ENCODE peak calls at places on chromosomes 7 and 10, in seven cellular contexts. H is HCT116, X is NCI-H526, L is heart left ventricle, B is mammary epithelial cell, P is foreskin fibroblast, Y is tibial artery. F is an unnamed sample.

GRCh38 chr10:131912620-131913019 is 11.8 kb downstream of the PPP2R2D start:
- DNase-seq in H (no peak), X (no peak), L (no peak), B (no peak), P (no peak), Y (peak), F (no peak)

GRCh38 chr10:111091833-111092232 is 15.0 kb downstream of the ADRA2A start:
- DNase-seq in H (no peak), X (no peak), L (no peak), B (no peak), P (no peak), Y (no peak), F (no peak)

GRCh38 chr7:3439333-3440030 is 138.4 kb downstream of the SDK1 start:
- DNase-seq in H (no peak), X (no peak), L (no peak), B (peak), P (peak), Y (no peak), F (no peak)

GRCh38 chr10:132198068-132198370 is 11.3 kb downstream of the DPYSL4 start:
- DNase-seq in H (no peak), X (no peak), L (peak), B (no peak), P (no peak), Y (no peak), F (no peak)

GRCh38 chr7:116674508-116675173 is 2.6 kb downstream of the MET start:
- DNase-seq in H (no peak), X (no peak), L (no peak), B (peak), P (no peak), Y (no peak), F (no peak)

GRCh38 chr10:126904807-126905686 is at the start of gene DOCK1:
- DNase-seq in H (peak), X (no peak), L (peak), B (peak), P (peak), Y (peak), F (no peak)

GRCh38 chr10:96387601-96388000 is 28.8 kb upstream of the OPALIN start:
- DNase-seq in H (no peak), X (no peak), L (no peak), B (no peak), P (no peak), Y (no peak), F (no peak)

GRCh38 chr10:131860806-131861440 is 39.9 kb upstream of the PPP2R2D start:
- DNase-seq in H (no peak), X (no peak), L (no peak), B (no peak), P (no peak), Y (peak), F (no peak)

GRCh38 chr10:5552376-5553321 is 27.9 kb downstream of the CALML3 start:
- DNase-seq in H (no peak), X (no peak), L (no peak), B (no peak), P (no peak), Y (peak), F (no peak)

GRCh38 chr10:44347609-44348400 is 37.1 kb downstream of the CXCL12 start:
- DNase-seq in H (no peak), X (no peak), L (no peak), B (no peak), P (no peak), Y (no peak), F (no peak)

GRCh38 chr7:30164567-30164966 is 29.8 kb downstream of the MTURN start:
- DNase-seq in H (peak), X (peak), L (no peak), B (peak), P (peak), Y (no peak), F (no peak)

GRCh38 chr7:16817536-16817935 is 12.7 kb upstream of the AGR2 start:
- DNase-seq in H (no peak), X (no peak), L (no peak), B (peak), P (peak), Y (no peak), F (no peak)

GRCh38 chr10:11023009-11023408 is 5.3 kb downstream of the CELF2 start:
- DNase-seq in H (no peak), X (no peak), L (no peak), B (no peak), P (no peak), Y (no peak), F (no peak)

GRCh38 chr7:75993689-75994387 is 557 bp downstream of the TMEM120A start:
- DNase-seq in H (no peak), X (no peak), L (peak), B (peak), P (peak), Y (peak), F (no peak)

GRCh38 chr7:137717811-137718271 is 128.9 kb downstream of the DGKI start:
- DNase-seq in H (no peak), X (no peak), L (peak), B (no peak), P (no peak), Y (no peak), F (no peak)

GRCh38 chr10:98168147-98168546 is 33.7 kb downstream of the R3HCC1L start:
- DNase-seq in H (no peak), X (no peak), L (no peak), B (no peak), P (no peak), Y (no peak), F (no peak)

GRCh38 chr7:131738066-131738465 is 181.6 kb upstream of the PODXL start:
- DNase-seq in H (no peak), X (no peak), L (no peak), B (no peak), P (no peak), Y (no peak), F (no peak)

GRCh38 chr7:96311967-96312366 is 9.9 kb downstream of the SLC25A13 start:
- DNase-seq in H (no peak), X (no peak), L (peak), B (peak), P (no peak), Y (no peak), F (no peak)

GRCh38 chr7:29877196-29877595 is 70.9 kb downstream of the WIPF3 start:
- DNase-seq in H (no peak), X (peak), L (no peak), B (peak), P (no peak), Y (no peak), F (no peak)

GRCh38 chr10:22779331-22780019 is 65.1 kb upstream of the PIP4K2A start:
- DNase-seq in H (no peak), X (no peak), L (no peak), B (no peak), P (no peak), Y (no peak), F (no peak)

GRCh38 chr7:2864999-2865670 is 21.0 kb upstream of the GNA12 start:
- DNase-seq in H (peak), X (peak), L (peak), B (peak), P (peak), Y (peak), F (peak)

GRCh38 chr10:10092581-10092980 is 925.1 kb upstream of the CELF2 start:
- DNase-seq in H (no peak), X (no peak), L (peak), B (no peak), P (no peak), Y (no peak), F (no peak)

GRCh38 chr10:7789390-7789789 is 1.4 kb downstream of the ATP5F1C start:
- DNase-seq in H (no peak), X (no peak), L (peak), B (peak), P (no peak), Y (no peak), F (no peak)

GRCh38 chr10:68562666-68563522 is 2.8 kb downstream of the TET1 start:
- DNase-seq in H (no peak), X (peak), L (no peak), B (no peak), P (peak), Y (no peak), F (no peak)

GRCh38 chr7:5489991-5490536 is 66.4 kb upstream of the TNRC18 start:
- DNase-seq in H (no peak), X (no peak), L (no peak), B (no peak), P (no peak), Y (no peak), F (no peak)

GRCh38 chr10:77269163-77269562 is 368.4 kb downstream of the KCNMA1 start:
- DNase-seq in H (no peak), X (no peak), L (no peak), B (no peak), P (no peak), Y (no peak), F (no peak)

GRCh38 chr7:100407285-100408180 is 21.0 kb downstream of the ZCWPW1 start:
- DNase-seq in H (peak), X (peak), L (no peak), B (peak), P (peak), Y (no peak), F (no peak)

GRCh38 chr10:22712959-22713852 is 1.2 kb downstream of the PIP4K2A start:
- DNase-seq in H (no peak), X (peak), L (peak), B (peak), P (peak), Y (no peak), F (peak)

F was measured in T-helper 22 cell.